ENCODE peak calls at places on chromosomes 2 and 18, in six cellular contexts. R is AG09309, W is adrenal gland, S is NCI-H2081, A is LoVo, K is DMS 273 treated with DMSO at 0.1 percent for 48 hours. P is an unnamed sample.

GRCh38 chr2:60794271-60794863 is 38.3 kb downstream of the PAPOLG start:
- DNase-seq in R (no peak), K (no peak), W (no peak), A (no peak), S (peak; percentile 40), P (no peak)

GRCh38 chr18:46751882-46752281 is 5.0 kb downstream of the ST8SIA5 start:
- DNase-seq in K (no peak), R (no peak), W (no peak), A (no peak), S (no peak), P (no peak)

GRCh38 chr18:45890606-45891005 is 65.1 kb downstream of the SIGLEC15 start:
- DNase-seq in A (no peak), R (no peak), K (no peak), S (no peak), W (peak; percentile 20), P (no peak)

GRCh38 chr2:126879348-126880261 is 19.1 kb upstream of the TEX51 start:
- DNase-seq in R (no peak), A (no peak), K (no peak), W (no peak), S (no peak), P (no peak)

GRCh38 chr18:11927497-11927896 is 19.4 kb upstream of the MPPE1 start:
- DNase-seq in A (no peak), S (no peak), W (no peak), K (no peak), R (no peak), P (no peak)

GRCh38 chr2:241410739-241411176 is 54.7 kb downstream of the FARP2 start:
- DNase-seq in A (no peak), S (no peak), K (no peak), W (peak; percentile 89), R (no peak), P (no peak)

GRCh38 chr18:69282371-69282770 is 118.3 kb upstream of the DOK6 start:
- DNase-seq in R (no peak), A (no peak), W (no peak), S (no peak), K (no peak), P (no peak)

GRCh38 chr2:145546091-145546490 is 1026.2 kb upstream of the ZEB2 start:
- DNase-seq in K (no peak), S (no peak), W (no peak), A (no peak), R (no peak), P (no peak)